ENCODE peak calls at places on chromosomes 3 and 15, in five cellular contexts. Z is AG09309, X is right lobe of liver, Y is GM12865, U is HL-60. W is an unnamed sample.
A peak's percentile ranks its signal among the peaks of the same experiment; 100 is the strongest.

GRCh38 chr15:92848852-92849598 is 51.1 kb upstream of the CHD2 start:
- DNase-seq in Z (peak; percentile 53), X (no peak), Y (peak; percentile 87), U (peak; percentile 56), W (no peak)

GRCh38 chr3:86547697-86548096 is 443.3 kb downstream of the VGLL3 start:
- DNase-seq in Z (no peak), X (no peak), Y (no peak), U (no peak), W (no peak)

GRCh38 chr3:123783811-123784210 is 100.3 kb downstream of the MYLK start:
- DNase-seq in Z (no peak), X (no peak), Y (no peak), U (no peak), W (no peak)

GRCh38 chr3:128294999-128295468 is 141.8 kb downstream of the EEFSEC start:
- DNase-seq in Z (no peak), X (no peak), Y (no peak), U (no peak), W (no peak)

GRCh38 chr15:69000725-69001503 is 13.6 kb upstream of the NOX5 start:
- DNase-seq in Z (no peak), X (no peak), Y (no peak), U (no peak), W (no peak)

GRCh38 chr15:58228708-58229107 is 90.5 kb downstream of the AQP9 start:
- DNase-seq in Z (peak; percentile 72), X (no peak), Y (no peak), U (no peak), W (no peak)

GRCh38 chr3:170751083-170751893 is 118.7 kb downstream of the RPL22L1 start:
- DNase-seq in Z (peak; percentile 68), X (no peak), Y (no peak), U (no peak), W (no peak)

GRCh38 chr3:135084404-135084803 is 289.3 kb downstream of the EPHB1 start:
- DNase-seq in Z (no peak), X (no peak), Y (no peak), U (no peak), W (no peak)

GRCh38 chr3:21331321-21331720 is 419.7 kb downstream of the ZNF385D start:
- DNase-seq in Z (no peak), X (no peak), Y (no peak), U (no peak), W (no peak)

GRCh38 chr3:134077649-134078081 is 47.9 kb upstream of the SLCO2A1 start:
- DNase-seq in Z (no peak), X (no peak), Y (no peak), U (no peak), W (no peak)

GRCh38 chr3:14614189-14614588 is 37.4 kb upstream of the CCDC174 start:
- DNase-seq in Z (no peak), X (no peak), Y (no peak), U (no peak), W (no peak)

GRCh38 chr3:100334340-100335136 is at the start of gene NIT2:
- DNase-seq in Z (no peak), X (peak; percentile 94), Y (peak; percentile 92), U (peak; percentile 59), W (peak; percentile 72)

GRCh38 chr3:52794612-52795099 is at the start of gene ITIH3:
- DNase-seq in Z (no peak), X (peak; percentile 93), Y (no peak), U (no peak), W (no peak)

GRCh38 chr3:151431940-151432339 is 28.9 kb downstream of the IGSF10 start:
- DNase-seq in Z (peak; percentile 31), X (no peak), Y (no peak), U (no peak), W (no peak)

GRCh38 chr15:62904511-62904910 is 138.0 kb upstream of the TPM1 start:
- DNase-seq in Z (no peak), X (no peak), Y (no peak), U (no peak), W (no peak)

GRCh38 chr3:153552887-153553604 is 391.0 kb downstream of the RAP2B start:
- DNase-seq in Z (no peak), X (no peak), Y (no peak), U (no peak), W (no peak)

GRCh38 chr3:189842681-189843602 is 211.8 kb downstream of the TP63 start:
- DNase-seq in Z (no peak), X (no peak), Y (no peak), U (no peak), W (no peak)

GRCh38 chr3:14404396-14405119 is 2.2 kb downstream of the SLC6A6 start:
- DNase-seq in Z (no peak), X (no peak), Y (no peak), U (no peak), W (no peak)

GRCh38 chr3:176633511-176633910 is 563.8 kb downstream of the TBL1XR1 start:
- DNase-seq in Z (no peak), X (no peak), Y (no peak), U (no peak), W (no peak)

GRCh38 chr15:99322643-99323405 is 71.5 kb downstream of the LRRC28 start:
- DNase-seq in Z (no peak), X (no peak), Y (no peak), U (no peak), W (no peak)

GRCh38 chr15:74011610-74012009 is 17.1 kb downstream of the PML start:
- DNase-seq in Z (no peak), X (peak; percentile 81), Y (no peak), U (no peak), W (no peak)

GRCh38 chr3:52435246-52436101 is 9.4 kb downstream of the SEMA3G start:
- DNase-seq in Z (no peak), X (peak; percentile 48), Y (no peak), U (no peak), W (no peak)

GRCh38 chr15:27210176-27210575 is 239.2 kb downstream of the GABRG3 start:
- DNase-seq in Z (no peak), X (no peak), Y (no peak), U (no peak), W (no peak)

GRCh38 chr3:142863010-142863787 is 25.7 kb downstream of the PCOLCE2 start:
- DNase-seq in Z (peak; percentile 67), X (no peak), Y (no peak), U (no peak), W (no peak)

GRCh38 chr3:148223266-148223665 is 474.4 kb upstream of the AGTR1 start:
- DNase-seq in Z (peak; percentile 20), X (no peak), Y (no peak), U (no peak), W (no peak)

GRCh38 chr3:46667657-46668056 is 25.8 kb downstream of the ALS2CL start:
- DNase-seq in Z (no peak), X (peak; percentile 34), Y (no peak), U (no peak), W (no peak)

GRCh38 chr3:8589880-8590556 is 54.6 kb downstream of the SSUH2 start:
- DNase-seq in Z (peak; percentile 69), X (no peak), Y (no peak), U (no peak), W (no peak)

DNA sequence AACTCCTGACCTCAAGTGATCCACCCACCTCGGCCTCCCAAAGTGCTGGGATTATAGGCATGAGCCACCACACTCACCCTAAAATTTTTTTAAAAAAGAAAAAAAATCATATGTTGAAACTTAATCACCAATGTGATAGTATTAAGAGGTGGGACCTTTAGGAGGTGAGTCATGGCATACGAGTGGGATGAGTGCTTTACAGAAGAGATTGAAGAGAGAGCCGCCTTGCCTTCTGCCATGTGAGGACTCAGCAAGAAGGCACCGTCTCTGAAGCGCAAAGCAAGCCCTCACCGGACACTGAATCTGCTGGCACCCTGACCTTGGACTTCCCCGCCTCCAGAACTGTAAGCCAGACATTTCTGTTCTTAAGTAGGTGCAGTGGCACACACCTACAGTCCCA is 5.5 kb downstream of the ARPIN start:
- DNase-seq in Z (no peak), X (no peak), Y (no peak), U (no peak), W (no peak)
- TF ChIP-seq CTCF in Z (no peak), X (no peak), Y (no peak), U (no peak), W (no peak)

GRCh38 chr3:23916886-23917815 is at the start of the genes NKIRAS1 and RPL15:
- DNase-seq in Z (peak; percentile 87), X (peak; percentile 99), Y (peak; percentile 99), U (peak; percentile 91), W (peak; percentile 94)
- TF ChIP-seq CTCF in Z (peak; percentile 52), X (peak; percentile 68), Y (peak; percentile 18), U (no peak), W (peak; percentile 54)

GRCh38 chr3:35665390-35666055 is 26.2 kb downstream of the ARPP21 start:
- DNase-seq in Z (no peak), X (no peak), Y (no peak), U (no peak), W (no peak)

GRCh38 chr3:35654471-35654870 is 15.1 kb downstream of the ARPP21 start:
- DNase-seq in Z (no peak), X (no peak), Y (no peak), U (no peak), W (no peak)

GRCh38 chr3:35663471-35663870 is 24.1 kb downstream of the ARPP21 start:
- DNase-seq in Z (no peak), X (peak; percentile 67), Y (no peak), U (no peak), W (no peak)

GRCh38 chr3:35664460-35664919 is 25.2 kb downstream of the ARPP21 start:
- DNase-seq in Z (no peak), X (peak; percentile 58), Y (peak; percentile 32), U (no peak), W (no peak)

GRCh38 chr3:35659808-35660207 is 20.5 kb downstream of the ARPP21 start:
- DNase-seq in Z (no peak), X (peak; percentile 65), Y (peak; percentile 10), U (no peak), W (no peak)
- TF ChIP-seq CTCF in Z (no peak), X (peak; percentile 35), Y (peak; percentile 20), U (no peak), W (no peak)

DNA sequence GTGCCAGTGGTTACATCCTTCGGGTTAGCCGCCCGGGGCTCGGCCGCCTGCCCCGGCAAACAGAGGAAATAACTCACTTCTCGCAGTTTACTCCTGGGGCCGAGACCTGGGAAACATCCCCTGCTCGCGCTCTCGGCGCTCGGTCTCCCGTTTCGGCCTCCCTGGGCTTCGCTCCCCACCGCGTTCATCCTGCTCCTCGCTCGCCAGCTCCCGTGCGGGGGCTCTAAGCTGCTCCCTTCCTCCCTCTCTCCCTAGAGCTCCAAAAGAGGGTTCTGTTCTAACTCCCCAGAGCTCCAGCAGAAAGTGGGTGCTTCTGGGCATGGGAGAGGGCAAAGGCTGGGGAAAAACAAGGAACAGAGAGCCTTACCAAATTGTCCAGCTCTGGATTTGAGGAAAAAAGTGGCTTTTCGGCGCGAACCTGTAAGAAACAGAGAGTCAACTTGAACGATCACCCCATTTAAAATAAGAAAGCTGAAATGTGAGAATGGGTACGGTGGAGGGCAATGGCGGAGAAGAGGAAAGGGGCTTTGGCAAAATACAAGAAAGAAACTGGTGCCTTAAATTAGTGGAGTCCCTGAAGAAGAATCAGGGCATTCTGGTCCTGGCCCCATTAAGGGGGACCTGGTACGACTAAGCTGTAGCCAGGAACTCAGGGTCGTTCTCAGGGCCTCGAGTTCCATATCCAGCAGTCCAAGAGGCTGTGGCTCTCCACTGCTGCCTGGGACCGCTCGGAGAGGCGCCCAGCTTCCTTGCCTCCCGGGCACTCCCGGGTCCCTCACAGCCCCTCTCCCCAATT is 5.0 kb downstream of the MEIS2 start:
- DNase-seq in Z (no peak), X (no peak), Y (no peak), U (no peak), W (no peak)
- TF ChIP-seq CTCF in Z (no peak), X (no peak), Y (no peak), U (no peak), W (no peak)

W was measured in neural crest cell.